ENCODE peak calls at places on chromosomes 4 and X, in six cellular contexts. One of them, this sample, is unnamed.

GRCh38 chrX:16665089-16665488 is 15.1 kb downstream of the S100G start:
- DNase-seq in naive thymus-derived CD4-positive, alpha-beta T cell: no peak
- DNase-seq in lung: no peak
- DNase-seq in AG09319: no peak
- DNase-seq in activated T-helper 1 cell treated with anti-CD3 and anti-CD28 coated beads, Interleukin-12 subunit alpha, Interleukin-12 subunit beta, Interleukin-2, Interleukin-4 antibody, amounts not matched to agents 30 ng/mL and 10 ng/mL and 1 ng/mL, durations not matched to agents 14 hours and 24 hours and 36 hours: no peak
- DNase-seq in astrocyte of the hippocampus: peak; percentile 46
- DNase-seq in this sample: no peak

GRCh38 chr4:18398661-18399060 is 377.1 kb upstream of the LCORL start:
- DNase-seq in naive thymus-derived CD4-positive, alpha-beta T cell: no peak
- DNase-seq in lung: no peak
- DNase-seq in AG09319: no peak
- DNase-seq in activated T-helper 1 cell treated with anti-CD3 and anti-CD28 coated beads, Interleukin-12 subunit alpha, Interleukin-12 subunit beta, Interleukin-2, Interleukin-4 antibody, amounts not matched to agents 30 ng/mL and 10 ng/mL and 1 ng/mL, durations not matched to agents 14 hours and 24 hours and 36 hours: no peak
- DNase-seq in astrocyte of the hippocampus: peak; percentile 11
- DNase-seq in this sample: no peak

GRCh38 chr4:105797225-105797624 is 88.6 kb downstream of the GSTCD start:
- DNase-seq in naive thymus-derived CD4-positive, alpha-beta T cell: no peak
- DNase-seq in lung: no peak
- DNase-seq in AG09319: no peak
- DNase-seq in activated T-helper 1 cell treated with anti-CD3 and anti-CD28 coated beads, Interleukin-12 subunit alpha, Interleukin-12 subunit beta, Interleukin-2, Interleukin-4 antibody, amounts not matched to agents 30 ng/mL and 10 ng/mL and 1 ng/mL, durations not matched to agents 14 hours and 24 hours and 36 hours: no peak
- DNase-seq in astrocyte of the hippocampus: no peak
- DNase-seq in this sample: no peak

GRCh38 chr4:121675715-121676114 is 21.1 kb downstream of the ANXA5 start:
- DNase-seq in naive thymus-derived CD4-positive, alpha-beta T cell: no peak
- DNase-seq in lung: no peak
- DNase-seq in AG09319: no peak
- DNase-seq in activated T-helper 1 cell treated with anti-CD3 and anti-CD28 coated beads, Interleukin-12 subunit alpha, Interleukin-12 subunit beta, Interleukin-2, Interleukin-4 antibody, amounts not matched to agents 30 ng/mL and 10 ng/mL and 1 ng/mL, durations not matched to agents 14 hours and 24 hours and 36 hours: no peak
- DNase-seq in astrocyte of the hippocampus: peak; percentile 57
- DNase-seq in this sample: no peak

GRCh38 chr4:159360549-159360948 is 257.7 kb downstream of the RAPGEF2 start:
- DNase-seq in naive thymus-derived CD4-positive, alpha-beta T cell: no peak
- DNase-seq in lung: no peak
- DNase-seq in AG09319: peak; percentile 30
- DNase-seq in activated T-helper 1 cell treated with anti-CD3 and anti-CD28 coated beads, Interleukin-12 subunit alpha, Interleukin-12 subunit beta, Interleukin-2, Interleukin-4 antibody, amounts not matched to agents 30 ng/mL and 10 ng/mL and 1 ng/mL, durations not matched to agents 14 hours and 24 hours and 36 hours: no peak
- DNase-seq in astrocyte of the hippocampus: peak; percentile 79
- DNase-seq in this sample: no peak

GRCh38 chr4:185532327-185532726 is 3.0 kb downstream of the PDLIM3 start:
- DNase-seq in naive thymus-derived CD4-positive, alpha-beta T cell: no peak
- DNase-seq in lung: no peak
- DNase-seq in AG09319: no peak
- DNase-seq in activated T-helper 1 cell treated with anti-CD3 and anti-CD28 coated beads, Interleukin-12 subunit alpha, Interleukin-12 subunit beta, Interleukin-2, Interleukin-4 antibody, amounts not matched to agents 30 ng/mL and 10 ng/mL and 1 ng/mL, durations not matched to agents 14 hours and 24 hours and 36 hours: no peak
- DNase-seq in astrocyte of the hippocampus: no peak
- DNase-seq in this sample: no peak

GRCh38 chr4:48079972-48080391 is 54.1 kb downstream of the TXK start:
- DNase-seq in naive thymus-derived CD4-positive, alpha-beta T cell: no peak
- DNase-seq in lung: no peak
- DNase-seq in AG09319: no peak
- DNase-seq in activated T-helper 1 cell treated with anti-CD3 and anti-CD28 coated beads, Interleukin-12 subunit alpha, Interleukin-12 subunit beta, Interleukin-2, Interleukin-4 antibody, amounts not matched to agents 30 ng/mL and 10 ng/mL and 1 ng/mL, durations not matched to agents 14 hours and 24 hours and 36 hours: no peak
- DNase-seq in astrocyte of the hippocampus: peak; percentile 55
- DNase-seq in this sample: no peak

GRCh38 chr4:7070729-7071511 is 3.1 kb upstream of the GRPEL1 start:
- DNase-seq in naive thymus-derived CD4-positive, alpha-beta T cell: peak; percentile 83
- DNase-seq in lung: peak; percentile 89
- DNase-seq in AG09319: peak; percentile 23
- DNase-seq in activated T-helper 1 cell treated with anti-CD3 and anti-CD28 coated beads, Interleukin-12 subunit alpha, Interleukin-12 subunit beta, Interleukin-2, Interleukin-4 antibody, amounts not matched to agents 30 ng/mL and 10 ng/mL and 1 ng/mL, durations not matched to agents 14 hours and 24 hours and 36 hours: peak; percentile 75
- DNase-seq in astrocyte of the hippocampus: peak; percentile 83
- DNase-seq in this sample: peak; percentile 81